ENCODE peak calls at places on chromosome 21, in seven cellular contexts. One of them, this sample, is unnamed. For H3K27me3 and H3K4me1, the result is how much of the 10 kb centered on the place peaks cover.

GRCh38 chr21:20997308-20997632 is 939 bp upstream of the NCAM2 start:
- DNase-seq in CD4-positive, alpha-beta memory T cell: no peak
- DNase-seq in CD8-positive, alpha-beta memory T cell: no peak
- DNase-seq in thoracic aorta: no peak
- DNase-seq in HCT116: no peak
- DNase-seq in psoas muscle: no peak
- DNase-seq in prostate gland: no peak
- DNase-seq in this sample: no peak

GRCh38 chr21:42621828-42622199 is 31.6 kb upstream of the PDE9A start:
- DNase-seq in CD4-positive, alpha-beta memory T cell: no peak
- DNase-seq in CD8-positive, alpha-beta memory T cell: no peak
- DNase-seq in thoracic aorta: no peak
- DNase-seq in psoas muscle: no peak
- DNase-seq in prostate gland: no peak
- DNase-seq in HCT116: no peak
- DNase-seq in this sample: no peak

GRCh38 chr21:19321688-19322087 is 918.1 kb upstream of the TMPRSS15 start:
- DNase-seq in psoas muscle: no peak
- DNase-seq in prostate gland: no peak
- DNase-seq in CD4-positive, alpha-beta memory T cell: no peak
- DNase-seq in CD8-positive, alpha-beta memory T cell: no peak
- DNase-seq in thoracic aorta: no peak
- DNase-seq in HCT116: no peak
- DNase-seq in this sample: no peak

GRCh38 chr21:19507682-19508260 is 1104.2 kb upstream of the TMPRSS15 start:
- DNase-seq in CD4-positive, alpha-beta memory T cell: no peak
- DNase-seq in psoas muscle: no peak
- DNase-seq in HCT116: no peak
- DNase-seq in thoracic aorta: no peak
- DNase-seq in prostate gland: no peak
- DNase-seq in CD8-positive, alpha-beta memory T cell: no peak
- DNase-seq in this sample: peak

GRCh38 chr21:26210614-26211013 is 40.0 kb upstream of the APP start:
- DNase-seq in HCT116: no peak
- DNase-seq in prostate gland: no peak
- DNase-seq in psoas muscle: no peak
- DNase-seq in CD8-positive, alpha-beta memory T cell: no peak
- DNase-seq in thoracic aorta: no peak
- DNase-seq in CD4-positive, alpha-beta memory T cell: no peak
- DNase-seq in this sample: no peak

GRCh38 chr21:15343066-15343465 is 278.3 kb upstream of the NRIP1 start:
- DNase-seq in HCT116: no peak
- DNase-seq in CD8-positive, alpha-beta memory T cell: no peak
- DNase-seq in prostate gland: no peak
- DNase-seq in thoracic aorta: no peak
- DNase-seq in CD4-positive, alpha-beta memory T cell: no peak
- DNase-seq in psoas muscle: no peak
- DNase-seq in this sample: no peak

GRCh38 chr21:34367320-34367935 is 3.6 kb downstream of the KCNE2 start:
- DNase-seq in CD8-positive, alpha-beta memory T cell: peak
- DNase-seq in HCT116: peak
- DNase-seq in psoas muscle: no peak
- DNase-seq in CD4-positive, alpha-beta memory T cell: peak
- DNase-seq in prostate gland: peak
- DNase-seq in thoracic aorta: no peak
- DNase-seq in this sample: peak

GRCh38 chr21:42544544-42544943 is 30.9 kb downstream of the SLC37A1 start:
- DNase-seq in HCT116: no peak
- DNase-seq in prostate gland: no peak
- DNase-seq in CD8-positive, alpha-beta memory T cell: no peak
- DNase-seq in CD4-positive, alpha-beta memory T cell: no peak
- DNase-seq in psoas muscle: no peak
- DNase-seq in thoracic aorta: no peak
- DNase-seq in this sample: no peak

GRCh38 chr21:32599146-32599925 is 12.8 kb downstream of the CFAP298 start:
- DNase-seq in psoas muscle: no peak
- DNase-seq in prostate gland: no peak
- DNase-seq in thoracic aorta: no peak
- DNase-seq in HCT116: no peak
- DNase-seq in CD4-positive, alpha-beta memory T cell: no peak
- DNase-seq in CD8-positive, alpha-beta memory T cell: no peak
- DNase-seq in this sample: no peak

GRCh38 chr21:32605469-32605868 is 6.7 kb downstream of the CFAP298 start:
- DNase-seq in prostate gland: no peak
- DNase-seq in CD4-positive, alpha-beta memory T cell: no peak
- DNase-seq in thoracic aorta: no peak
- DNase-seq in HCT116: no peak
- DNase-seq in psoas muscle: no peak
- DNase-seq in CD8-positive, alpha-beta memory T cell: no peak
- DNase-seq in this sample: no peak

GRCh38 chr21:32602099-32602498 is 10.1 kb downstream of the CFAP298 start:
- DNase-seq in CD8-positive, alpha-beta memory T cell: no peak
- DNase-seq in thoracic aorta: no peak
- DNase-seq in psoas muscle: no peak
- DNase-seq in HCT116: no peak
- DNase-seq in CD4-positive, alpha-beta memory T cell: no peak
- DNase-seq in prostate gland: no peak
- DNase-seq in this sample: no peak

GRCh38 chr21:32603131-32603530 is 9.0 kb downstream of the CFAP298 start:
- DNase-seq in psoas muscle: no peak
- DNase-seq in CD4-positive, alpha-beta memory T cell: no peak
- DNase-seq in thoracic aorta: no peak
- DNase-seq in prostate gland: no peak
- DNase-seq in CD8-positive, alpha-beta memory T cell: no peak
- DNase-seq in HCT116: no peak
- DNase-seq in this sample: no peak

GRCh38 chr21:32604484-32604883 is 7.7 kb downstream of the CFAP298 start:
- DNase-seq in CD4-positive, alpha-beta memory T cell: no peak
- DNase-seq in psoas muscle: no peak
- DNase-seq in prostate gland: no peak
- DNase-seq in thoracic aorta: no peak
- DNase-seq in HCT116: no peak
- DNase-seq in CD8-positive, alpha-beta memory T cell: no peak
- DNase-seq in this sample: no peak
- H3K27me3 ChIP-seq in CD4-positive, alpha-beta memory T cell: under half
- H3K27me3 ChIP-seq in psoas muscle: under half
- H3K27me3 ChIP-seq in prostate gland: under half
- H3K27me3 ChIP-seq in thoracic aorta: under half
- H3K27me3 ChIP-seq in HCT116: under half
- H3K27me3 ChIP-seq in CD8-positive, alpha-beta memory T cell: under half
- H3K27me3 ChIP-seq in this sample: under half

GRCh38 chr21:38910390-38911008 is 104.8 kb downstream of the ETS2 start:
- DNase-seq in CD8-positive, alpha-beta memory T cell: no peak
- DNase-seq in psoas muscle: no peak
- DNase-seq in CD4-positive, alpha-beta memory T cell: no peak
- DNase-seq in HCT116: peak
- DNase-seq in prostate gland: no peak
- DNase-seq in thoracic aorta: no peak
- DNase-seq in this sample: no peak

GRCh38 chr21:38913120-38913975 is 107.6 kb downstream of the ETS2 start:
- DNase-seq in HCT116: peak
- DNase-seq in prostate gland: peak
- DNase-seq in CD8-positive, alpha-beta memory T cell: no peak
- DNase-seq in psoas muscle: peak
- DNase-seq in CD4-positive, alpha-beta memory T cell: no peak
- DNase-seq in thoracic aorta: peak
- DNase-seq in this sample: peak

GRCh38 chr21:38911523-38912354 is 106.0 kb downstream of the ETS2 start:
- DNase-seq in thoracic aorta: no peak
- DNase-seq in CD8-positive, alpha-beta memory T cell: no peak
- DNase-seq in prostate gland: no peak
- DNase-seq in psoas muscle: no peak
- DNase-seq in CD4-positive, alpha-beta memory T cell: no peak
- DNase-seq in HCT116: no peak
- DNase-seq in this sample: no peak

GRCh38 chr21:38912789-38913119 is 107.0 kb downstream of the ETS2 start:
- DNase-seq in thoracic aorta: no peak
- DNase-seq in CD4-positive, alpha-beta memory T cell: no peak
- DNase-seq in psoas muscle: no peak
- DNase-seq in HCT116: no peak
- DNase-seq in prostate gland: no peak
- DNase-seq in CD8-positive, alpha-beta memory T cell: no peak
- DNase-seq in this sample: no peak

DNA sequence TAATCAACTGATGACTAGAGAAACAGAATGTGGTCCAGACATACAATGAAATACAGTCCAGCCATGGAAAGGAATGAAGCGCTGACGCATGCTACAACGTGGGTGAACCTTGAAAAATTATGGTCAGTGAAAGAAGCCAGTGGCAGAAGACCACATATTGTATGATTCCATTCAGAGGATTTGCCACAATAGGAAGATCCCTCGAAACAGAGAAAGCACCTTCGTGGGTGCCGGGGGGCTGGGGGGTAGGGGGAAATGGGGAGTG is 106.6 kb downstream of the ETS2 start:
- DNase-seq in CD8-positive, alpha-beta memory T cell: no peak
- DNase-seq in HCT116: no peak
- DNase-seq in thoracic aorta: no peak
- DNase-seq in prostate gland: no peak
- DNase-seq in CD4-positive, alpha-beta memory T cell: no peak
- DNase-seq in psoas muscle: no peak
- DNase-seq in this sample: no peak
- H3K4me1 ChIP-seq in CD8-positive, alpha-beta memory T cell: under half
- H3K4me1 ChIP-seq in HCT116: half or more
- H3K4me1 ChIP-seq in thoracic aorta: under half
- H3K4me1 ChIP-seq in prostate gland: under half
- H3K4me1 ChIP-seq in CD4-positive, alpha-beta memory T cell: under half
- H3K4me1 ChIP-seq in psoas muscle: half or more
- H3K4me1 ChIP-seq in this sample: under half

GRCh38 chr21:45867041-45867630 is 114.4 kb upstream of the COL6A1 start:
- DNase-seq in CD8-positive, alpha-beta memory T cell: no peak
- DNase-seq in psoas muscle: no peak
- DNase-seq in thoracic aorta: no peak
- DNase-seq in CD4-positive, alpha-beta memory T cell: no peak
- DNase-seq in HCT116: no peak
- DNase-seq in prostate gland: no peak
- DNase-seq in this sample: no peak

GRCh38 chr21:45864436-45864835 is 117.1 kb upstream of the COL6A1 start:
- DNase-seq in thoracic aorta: no peak
- DNase-seq in CD8-positive, alpha-beta memory T cell: no peak
- DNase-seq in psoas muscle: no peak
- DNase-seq in HCT116: no peak
- DNase-seq in prostate gland: no peak
- DNase-seq in CD4-positive, alpha-beta memory T cell: no peak
- DNase-seq in this sample: no peak

GRCh38 chr21:45866473-45867010 is 115.0 kb upstream of the COL6A1 start:
- DNase-seq in CD4-positive, alpha-beta memory T cell: no peak
- DNase-seq in HCT116: no peak
- DNase-seq in thoracic aorta: no peak
- DNase-seq in CD8-positive, alpha-beta memory T cell: no peak
- DNase-seq in psoas muscle: no peak
- DNase-seq in prostate gland: no peak
- DNase-seq in this sample: no peak

GRCh38 chr21:45863751-45864150 is 117.8 kb upstream of the COL6A1 start:
- DNase-seq in CD8-positive, alpha-beta memory T cell: no peak
- DNase-seq in CD4-positive, alpha-beta memory T cell: no peak
- DNase-seq in psoas muscle: no peak
- DNase-seq in prostate gland: no peak
- DNase-seq in HCT116: no peak
- DNase-seq in thoracic aorta: no peak
- DNase-seq in this sample: no peak

DNA sequence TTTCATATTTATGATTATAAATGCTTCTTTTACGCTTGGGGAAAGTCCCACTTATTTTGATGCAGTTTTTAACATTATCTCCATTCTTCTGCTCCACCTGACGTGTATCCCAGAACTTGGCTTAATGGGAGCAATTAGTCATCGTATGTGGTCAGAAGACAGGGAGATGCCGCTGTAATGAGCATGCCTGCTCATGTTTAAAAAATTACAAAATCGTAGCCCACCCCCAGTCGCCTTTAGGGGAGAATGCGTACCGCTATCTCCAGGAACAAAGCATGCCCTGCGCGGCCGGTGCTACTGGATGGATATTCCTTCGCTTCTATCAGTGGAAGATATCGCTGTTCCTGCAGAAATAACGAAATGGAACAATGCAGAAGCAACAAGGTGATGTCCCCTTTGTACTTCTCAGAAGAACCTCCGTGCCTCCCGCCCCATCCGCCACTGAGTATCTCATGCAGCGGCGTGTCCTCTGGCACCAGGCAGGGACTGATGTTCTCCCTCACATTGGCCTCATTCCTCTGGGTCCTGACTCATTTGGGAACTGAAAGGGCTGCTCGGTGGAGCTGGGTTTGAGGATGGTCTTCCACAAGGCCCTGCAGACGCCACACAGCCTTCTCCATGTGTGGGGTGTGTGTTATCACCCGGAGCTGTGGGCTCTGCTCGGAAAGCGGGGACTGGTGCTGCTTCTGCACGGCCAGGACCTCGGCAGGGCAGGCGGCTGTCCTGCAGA is 116.3 kb upstream of the COL6A1 start:
- DNase-seq in psoas muscle: no peak
- DNase-seq in thoracic aorta: no peak
- DNase-seq in prostate gland: no peak
- DNase-seq in CD8-positive, alpha-beta memory T cell: no peak
- DNase-seq in CD4-positive, alpha-beta memory T cell: no peak
- DNase-seq in HCT116: no peak
- DNase-seq in this sample: no peak
- H3K4me3 ChIP-seq in psoas muscle: no peak
- H3K4me3 ChIP-seq in thoracic aorta: no peak
- H3K4me3 ChIP-seq in prostate gland: no peak
- H3K4me3 ChIP-seq in CD8-positive, alpha-beta memory T cell: no peak
- H3K4me3 ChIP-seq in CD4-positive, alpha-beta memory T cell: no peak
- H3K4me3 ChIP-seq in HCT116: no peak
- H3K4me3 ChIP-seq in this sample: no peak

GRCh38 chr21:45277101-45278045 is 10.3 kb downstream of the POFUT2 start:
- DNase-seq in thoracic aorta: no peak
- DNase-seq in prostate gland: no peak
- DNase-seq in HCT116: no peak
- DNase-seq in CD4-positive, alpha-beta memory T cell: no peak
- DNase-seq in psoas muscle: no peak
- DNase-seq in CD8-positive, alpha-beta memory T cell: no peak
- DNase-seq in this sample: no peak
- H3K27me3 ChIP-seq in thoracic aorta: under half
- H3K27me3 ChIP-seq in prostate gland: under half
- H3K27me3 ChIP-seq in HCT116: under half
- H3K27me3 ChIP-seq in CD4-positive, alpha-beta memory T cell: under half
- H3K27me3 ChIP-seq in psoas muscle: under half
- H3K27me3 ChIP-seq in CD8-positive, alpha-beta memory T cell: under half
- H3K27me3 ChIP-seq in this sample: under half

DNA sequence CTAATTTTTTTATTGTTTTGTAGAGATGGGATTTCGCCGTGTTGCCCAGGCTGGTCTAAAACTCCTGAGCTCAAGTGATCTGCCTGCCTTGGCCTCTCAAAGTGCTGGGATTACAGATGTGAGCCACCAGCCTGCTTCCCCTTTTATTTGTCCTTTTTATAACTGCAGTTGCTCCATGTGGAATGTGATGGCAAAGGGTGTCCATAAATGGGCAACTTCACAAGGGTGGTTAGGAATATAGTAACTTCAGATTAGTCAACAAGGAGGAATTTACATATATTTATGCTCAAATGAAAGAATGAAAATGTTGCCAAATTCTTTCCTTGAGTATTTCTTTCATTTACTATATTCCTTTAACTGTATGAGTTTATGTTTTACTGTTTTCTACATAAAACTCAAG is 182.9 kb downstream of the BACH1 start:
- DNase-seq in CD8-positive, alpha-beta memory T cell: no peak
- DNase-seq in thoracic aorta: no peak
- DNase-seq in CD4-positive, alpha-beta memory T cell: no peak
- DNase-seq in psoas muscle: no peak
- DNase-seq in HCT116: no peak
- DNase-seq in prostate gland: no peak
- DNase-seq in this sample: no peak
- H3K4me1 ChIP-seq in CD8-positive, alpha-beta memory T cell: under half
- H3K4me1 ChIP-seq in thoracic aorta: under half
- H3K4me1 ChIP-seq in CD4-positive, alpha-beta memory T cell: under half
- H3K4me1 ChIP-seq in psoas muscle: under half
- H3K4me1 ChIP-seq in HCT116: under half
- H3K4me1 ChIP-seq in prostate gland: under half
- H3K4me1 ChIP-seq in this sample: under half

GRCh38 chr21:32452641-32453040 is 40.1 kb downstream of the EVA1C start:
- DNase-seq in CD4-positive, alpha-beta memory T cell: no peak
- DNase-seq in psoas muscle: no peak
- DNase-seq in prostate gland: no peak
- DNase-seq in HCT116: no peak
- DNase-seq in CD8-positive, alpha-beta memory T cell: no peak
- DNase-seq in thoracic aorta: no peak
- DNase-seq in this sample: no peak
- H3K4me3 ChIP-seq in CD4-positive, alpha-beta memory T cell: no peak
- H3K4me3 ChIP-seq in psoas muscle: no peak
- H3K4me3 ChIP-seq in prostate gland: no peak
- H3K4me3 ChIP-seq in HCT116: no peak
- H3K4me3 ChIP-seq in CD8-positive, alpha-beta memory T cell: no peak
- H3K4me3 ChIP-seq in thoracic aorta: no peak
- H3K4me3 ChIP-seq in this sample: no peak